ENCODE peak calls at places on chromosomes 16 and 17, in eight cellular contexts. X is CD8-positive, alpha-beta T cell; S is fibroblast of lung; G is pancreas; T is cardiac muscle cell; R is PC-9; E is BJ; B is heart right ventricle. N is an unnamed sample. For H3K36me3, the result is how much of the 10 kb centered on the place peaks cover.

GRCh38 chr16:51404386-51404785 is 253.3 kb upstream of the SALL1 start:
- DNase-seq in X (no peak), S (peak), G (no peak), T (no peak), R (no peak), E (no peak), B (no peak), N (no peak)

GRCh38 chr16:80989801-80990200 is 16.9 kb downstream of the CMC2 start:
- DNase-seq in X (no peak), S (no peak), G (no peak), T (no peak), R (no peak), E (no peak), B (no peak), N (no peak)

GRCh38 chr16:24810951-24811843 is 34.6 kb upstream of the SLC5A11 start:
- DNase-seq in X (no peak), S (no peak), G (no peak), T (no peak), R (no peak), E (no peak), B (no peak), N (no peak)

GRCh38 chr16:88703486-88704309 is 2.5 kb downstream of the RNF166 start:
- DNase-seq in X (peak), S (peak), G (no peak), T (no peak), R (no peak), E (no peak), B (peak), N (peak)

GRCh38 chr16:1183235-1183907 is 30.5 kb downstream of the CACNA1H start:
- DNase-seq in X (no peak), S (peak), G (no peak), T (no peak), R (no peak), E (no peak), B (peak), N (no peak)

GRCh38 chr17:44065668-44066203 is 735 bp downstream of the LSM12 start:
- DNase-seq in X (no peak), S (no peak), G (no peak), T (no peak), R (no peak), E (no peak), B (no peak), N (no peak)

GRCh38 chr17:63610854-63611253 is 10.2 kb downstream of the TACO1 start:
- DNase-seq in X (no peak), S (no peak), G (no peak), T (no peak), R (no peak), E (no peak), B (no peak), N (no peak)

GRCh38 chr17:7021993-7022778 is 664 bp upstream of the BCL6B start:
- DNase-seq in X (peak), S (no peak), G (peak), T (peak), R (no peak), E (no peak), B (peak), N (peak)

GRCh38 chr17:57296231-57296630 is 39.9 kb downstream of the MSI2 start:
- DNase-seq in X (no peak), S (peak), G (no peak), T (no peak), R (peak), E (no peak), B (no peak), N (no peak)

GRCh38 chr16:49484454-49484853 is 110.8 kb downstream of the C16orf78 start:
- DNase-seq in X (no peak), S (no peak), G (peak), T (peak), R (no peak), E (no peak), B (peak), N (peak)

DNA sequence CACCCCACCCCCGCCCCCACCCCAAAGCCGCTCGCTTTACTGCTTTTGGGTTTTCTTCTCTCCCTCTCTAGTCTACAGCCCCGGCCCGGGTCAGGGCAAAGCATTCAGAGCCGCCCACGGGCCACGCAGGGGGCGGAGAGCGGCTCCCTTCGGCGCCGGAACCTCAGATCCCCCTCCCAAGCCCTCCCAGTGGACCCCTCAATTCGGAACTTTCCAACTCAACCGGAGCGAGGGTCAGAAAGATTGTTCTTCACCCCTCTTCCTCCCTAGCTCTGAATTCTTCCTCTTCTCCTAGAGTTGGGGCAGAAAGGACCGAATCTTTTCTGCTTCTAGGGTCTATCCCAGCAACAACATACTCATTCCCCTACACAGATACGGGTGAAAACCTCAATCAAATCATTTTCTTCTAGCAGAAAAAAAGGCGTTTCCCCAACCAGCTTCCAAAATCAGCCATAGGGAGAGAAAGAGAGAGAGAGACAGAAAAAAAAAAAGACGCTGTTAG is 1.0 kb downstream of the HOXB2 start:
- DNase-seq in X (no peak), S (no peak), G (no peak), T (no peak), R (no peak), E (no peak), B (peak), N (no peak)
- H3K4me3 ChIP-seq in X (peak), S (peak), G (peak), T (peak), R (no peak), E (peak), B (peak), N (peak)

DNA sequence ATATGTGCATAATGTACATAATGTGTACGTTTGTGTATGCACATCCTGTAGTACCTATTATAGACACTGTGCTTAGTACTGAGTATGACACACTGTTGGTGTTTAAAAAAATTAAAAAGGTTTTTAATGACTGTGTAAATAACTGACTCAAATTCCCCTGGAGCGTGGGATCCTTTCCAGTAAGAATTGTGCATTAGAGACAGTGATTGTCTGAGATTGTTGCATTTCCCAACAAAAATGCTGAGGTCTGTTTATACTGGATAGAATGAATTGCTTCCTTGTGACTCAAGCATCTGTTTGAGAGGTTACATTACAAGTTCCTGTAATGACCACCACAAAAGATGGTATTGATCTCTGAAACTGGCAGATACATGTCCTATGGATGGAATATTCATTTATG is 229.0 kb downstream of the CDH11 start:
- DNase-seq in X (no peak), S (peak), G (no peak), T (no peak), R (no peak), E (peak), B (no peak), N (no peak)
- TF ChIP-seq CTCF in X (no peak), S (no peak), G (no peak), T (no peak), R (no peak), E (no peak), B (no peak), N (no peak)

GRCh38 chr17:82583720-82584234 is 64.2 kb downstream of the FOXK2 start:
- DNase-seq in X (peak), S (no peak), G (no peak), T (peak), R (no peak), E (no peak), B (no peak), N (no peak)
- H3K36me3 ChIP-seq in X (under half), S (under half), G (under half), T (under half), R (under half), E (under half), B (half or more), N (under half)

GRCh38 chr16:85056211-85056748 is 28.7 kb downstream of the KIAA0513 start:
- DNase-seq in X (no peak), S (peak), G (no peak), T (peak), R (no peak), E (no peak), B (no peak), N (no peak)

GRCh38 chr16:85057212-85057889 is 29.8 kb downstream of the KIAA0513 start:
- DNase-seq in X (no peak), S (no peak), G (no peak), T (peak), R (no peak), E (no peak), B (no peak), N (no peak)

GRCh38 chr16:85052536-85052935 is 24.9 kb downstream of the KIAA0513 start:
- DNase-seq in X (no peak), S (peak), G (no peak), T (no peak), R (no peak), E (no peak), B (no peak), N (no peak)

GRCh38 chr16:85055503-85056210 is 28.1 kb downstream of the KIAA0513 start:
- DNase-seq in X (peak), S (peak), G (no peak), T (peak), R (peak), E (no peak), B (no peak), N (peak)

GRCh38 chr16:85054948-85055502 is 27.4 kb downstream of the KIAA0513 start:
- DNase-seq in X (no peak), S (no peak), G (no peak), T (no peak), R (no peak), E (no peak), B (no peak), N (no peak)
- H3K4me3 ChIP-seq in X (peak), S (peak), G (no peak), T (no peak), R (peak), E (peak), B (peak), N (no peak)

DNA sequence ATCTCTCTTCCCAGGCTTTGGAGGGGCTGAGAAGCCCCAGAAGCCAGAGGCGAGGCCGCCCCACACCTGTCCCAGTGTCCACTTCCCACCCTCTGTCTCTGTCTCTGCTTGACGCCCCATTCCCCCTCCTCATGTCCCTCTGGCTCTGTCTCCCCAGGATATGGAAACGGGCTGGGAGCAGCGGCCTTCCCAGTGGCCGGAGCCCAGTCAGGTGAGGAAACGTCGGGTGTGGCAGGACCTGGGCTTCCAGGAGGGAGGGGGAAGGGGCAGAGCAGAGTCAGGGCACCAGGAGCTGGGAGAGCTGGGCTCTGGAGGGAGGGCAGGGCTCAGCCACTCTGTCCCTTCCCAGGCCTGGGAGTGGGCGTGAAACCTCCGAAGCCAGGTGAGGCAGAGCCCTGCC is 10.6 kb upstream of the PKMYT1 start:
- DNase-seq in X (no peak), S (no peak), G (no peak), T (no peak), R (no peak), E (no peak), B (no peak), N (no peak)
- TF ChIP-seq CTCF in X (no peak), S (no peak), G (no peak), T (no peak), R (no peak), E (no peak), B (no peak), N (no peak)

GRCh38 chr16:29806096-29806579 is at the start of gene MAZ:
- DNase-seq in X (no peak), S (no peak), G (no peak), T (no peak), R (peak), E (no peak), B (no peak), N (peak)
- H3K36me3 ChIP-seq in X (under half), S (under half), G (under half), T (under half), R (under half), E (under half), B (under half), N (under half)

DNA sequence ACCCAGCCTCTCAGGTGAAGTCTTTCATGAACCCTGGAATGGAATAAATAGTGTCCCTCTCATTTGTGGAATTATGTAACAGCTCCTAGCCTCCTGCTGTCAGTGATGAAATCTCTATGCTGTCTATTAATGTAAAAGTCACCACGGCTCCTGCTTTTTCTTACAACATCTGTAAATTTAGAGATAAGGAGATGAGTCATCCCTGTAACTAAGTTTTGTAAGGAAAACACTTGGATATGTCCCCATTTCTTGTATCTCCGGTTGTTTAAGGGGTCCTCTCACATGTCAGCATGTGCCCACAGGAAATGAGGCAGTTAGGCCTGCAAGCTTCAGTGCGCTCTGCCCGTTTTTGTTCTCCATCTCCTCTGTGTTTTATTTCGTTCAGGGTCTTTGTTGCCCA is 2.8 kb upstream of the NAT9 start:
- DNase-seq in X (no peak), S (peak), G (no peak), T (no peak), R (peak), E (no peak), B (no peak), N (no peak)
- H3K4me3 ChIP-seq in X (no peak), S (no peak), G (no peak), T (no peak), R (no peak), E (no peak), B (no peak), N (no peak)

DNA sequence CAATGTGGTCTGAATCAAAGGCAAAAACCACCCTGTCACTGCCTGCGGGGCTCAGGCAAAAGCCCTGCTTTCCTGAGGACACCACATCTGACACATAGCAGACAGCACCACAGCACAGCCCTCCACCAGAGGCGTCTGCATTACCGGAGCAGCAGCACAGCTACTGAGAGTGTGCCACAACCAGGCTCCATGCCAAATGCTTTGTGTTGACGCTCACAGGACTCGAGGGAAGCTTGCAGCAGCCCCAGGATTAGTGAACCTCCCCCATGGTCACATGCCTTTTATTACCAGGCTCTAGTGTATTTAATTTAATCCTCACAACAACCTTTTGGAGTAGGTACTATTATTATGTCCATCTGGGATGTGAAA is 12.6 kb downstream of the ATPAF2 start:
- DNase-seq in X (peak), S (peak), G (no peak), T (no peak), R (no peak), E (no peak), B (peak), N (no peak)
- TF ChIP-seq CTCF in X (no peak), S (peak), G (no peak), T (peak), R (no peak), E (peak), B (no peak), N (no peak)

DNA sequence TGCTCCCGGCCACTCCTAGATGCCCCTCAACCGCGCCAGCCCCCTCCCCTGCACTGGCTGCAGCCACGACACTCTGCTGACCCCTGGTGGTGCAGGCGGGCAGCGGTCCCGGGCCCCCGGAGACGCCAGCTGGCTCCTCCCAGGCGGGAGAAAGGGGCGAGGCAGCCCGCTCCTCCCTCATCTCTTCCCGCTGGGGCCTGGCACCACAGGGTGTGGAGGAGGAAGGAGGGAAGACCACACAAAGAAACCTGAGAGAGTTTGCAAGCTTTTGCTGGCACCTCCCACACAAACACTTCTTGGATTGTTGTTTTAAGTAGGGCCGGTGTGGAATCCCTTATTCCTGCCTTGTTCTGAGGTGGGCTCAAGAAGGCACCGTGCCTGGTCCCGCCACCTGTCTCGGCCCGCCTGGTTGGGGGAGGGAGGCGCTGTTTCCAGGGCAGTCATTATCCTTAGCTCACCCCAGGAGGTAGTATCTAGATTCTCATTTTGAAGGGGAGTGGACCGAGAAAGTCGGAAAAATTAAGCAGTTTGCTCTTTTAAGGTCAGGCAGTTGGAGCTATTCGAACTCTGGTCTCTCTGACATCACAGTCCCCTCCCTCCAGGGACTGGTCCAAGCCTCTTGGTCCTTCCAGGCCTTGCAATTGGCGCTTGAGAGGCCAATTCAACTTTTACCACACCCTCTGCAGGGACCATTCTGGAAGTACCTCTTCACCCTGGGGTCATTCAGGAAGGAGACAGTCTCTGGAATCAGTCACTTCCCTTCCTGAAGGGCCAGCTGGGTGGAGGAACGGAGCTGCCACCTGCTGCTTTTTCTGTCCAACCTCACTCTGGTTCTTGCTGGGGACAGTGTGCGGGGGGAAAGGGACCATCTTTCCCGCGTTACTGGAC is 951 bp upstream of the ANKRD13B start:
- DNase-seq in X (peak), S (peak), G (peak), T (peak), R (peak), E (no peak), B (peak), N (peak)
- H3K36me3 ChIP-seq in X (under half), S (under half), G (under half), T (under half), R (under half), E (under half), B (under half), N (under half)

DNA sequence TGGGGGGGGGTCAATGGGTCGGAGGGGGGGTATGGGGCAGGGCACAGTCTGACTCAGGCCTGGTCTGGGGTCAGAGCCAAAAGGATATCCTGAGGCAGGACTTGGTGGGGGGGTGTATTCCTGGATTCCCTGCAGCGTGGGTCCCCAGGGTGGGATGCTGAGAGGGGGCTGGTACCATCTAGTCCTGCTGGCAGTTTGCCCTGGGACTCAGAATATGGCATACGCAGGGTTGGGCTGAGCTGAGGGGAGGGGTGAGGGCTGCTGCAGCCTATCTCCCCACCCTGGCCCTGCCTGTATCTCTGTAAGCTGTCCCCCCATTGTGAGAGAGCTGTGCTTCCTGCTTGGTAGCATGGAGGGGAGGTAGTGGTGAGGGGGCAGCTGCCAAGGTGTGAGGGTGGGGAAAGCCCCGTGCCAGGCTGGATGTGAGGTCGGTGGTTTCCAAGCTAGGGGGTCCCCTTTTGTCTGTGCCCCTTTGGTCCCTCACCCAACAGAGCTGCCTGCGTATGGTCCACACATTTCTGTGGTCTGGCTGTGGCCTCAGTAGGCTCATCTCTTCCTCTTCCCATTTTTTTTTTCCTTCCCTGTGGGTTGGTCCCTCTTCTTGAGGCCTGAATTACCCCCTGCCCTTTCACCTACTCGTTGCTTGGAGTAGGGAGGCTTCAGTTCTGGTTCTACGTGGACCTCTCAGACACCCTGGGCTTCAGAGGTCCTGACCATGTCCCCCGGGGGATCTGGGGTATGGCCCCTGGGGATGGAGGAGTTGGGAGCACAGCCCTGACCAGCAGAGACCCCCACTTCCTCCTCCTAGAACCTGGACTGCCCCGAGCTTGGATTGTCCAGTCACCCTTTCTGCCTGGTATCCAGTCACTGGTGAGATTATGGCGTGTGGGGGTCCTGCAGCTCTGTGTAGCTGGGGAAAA is 15.0 kb downstream of the RARA start:
- DNase-seq in X (peak), S (peak), G (peak), T (no peak), R (peak), E (no peak), B (peak), N (peak)
- H3K4me3 ChIP-seq in X (peak), S (no peak), G (no peak), T (no peak), R (no peak), E (no peak), B (no peak), N (peak)